ENCODE peak calls at places on chromosomes 11 and 22, in nine cellular contexts. S is spleen, D is cardiac fibroblast, O is cardiac muscle cell, J is tibial artery, Z is HFFc6, F is omental fat pad, N is A549, U is progenitor cell of endocrine pancreas. Y is an unnamed sample.

GRCh38 chr11:57071829-57072228 is 83.1 kb downstream of the OR5AK2 start:
- DNase-seq in S (no peak), D (peak; percentile 87), O (peak; percentile 53), J (no peak), Z (peak; percentile 57), F (no peak), N (no peak), U (no peak), Y (peak; percentile 13)

GRCh38 chr11:3894128-3894731 is 38.8 kb downstream of the STIM1 start:
- DNase-seq in S (peak; percentile 92), D (peak; percentile 65), O (peak; percentile 46), J (no peak), Z (peak; percentile 11), F (no peak), N (no peak), U (no peak), Y (peak; percentile 14)

GRCh38 chr11:12154871-12155668 is 44.7 kb downstream of the MICAL2 start:
- DNase-seq in S (peak; percentile 21), D (no peak), O (no peak), J (peak; percentile 27), Z (no peak), F (no peak), N (no peak), U (no peak), Y (no peak)

GRCh38 chr11:46446343-46446751 is 54.8 kb upstream of the CHRM4 start:
- DNase-seq in S (no peak), D (peak; percentile 73), O (peak; percentile 32), J (no peak), Z (peak; percentile 19), F (no peak), N (no peak), U (no peak), Y (peak; percentile 23)

GRCh38 chr11:100675115-100675650 is 11.9 kb upstream of the ARHGAP42 start:
- DNase-seq in S (no peak), D (no peak), O (no peak), J (no peak), Z (no peak), F (no peak), N (no peak), U (no peak), Y (no peak)

GRCh38 chr22:20130319-20130718 is 1.3 kb upstream of the ZDHHC8 start:
- DNase-seq in S (no peak), D (no peak), O (no peak), J (no peak), Z (no peak), F (no peak), N (no peak), U (no peak), Y (no peak)

GRCh38 chr11:73376803-73377629 is 817 bp downstream of the RELT start:
- DNase-seq in S (peak; percentile 92), D (peak; percentile 84), O (peak; percentile 76), J (peak; percentile 81), Z (peak; percentile 69), F (peak; percentile 69), N (peak; percentile 82), U (peak; percentile 30), Y (peak; percentile 77)

GRCh38 chr11:3153291-3153861 is 11.7 kb downstream of the OSBPL5 start:
- DNase-seq in S (peak; percentile 73), D (peak; percentile 80), O (peak; percentile 90), J (peak; percentile 94), Z (peak; percentile 72), F (no peak), N (no peak), U (no peak), Y (peak; percentile 93)

GRCh38 chr11:28569099-28569498 is 460.9 kb downstream of the METTL15 start:
- DNase-seq in S (no peak), D (no peak), O (no peak), J (no peak), Z (no peak), F (no peak), N (no peak), U (no peak), Y (no peak)

GRCh38 chr11:2150206-2150847 is 10.7 kb downstream of the INS start:
- DNase-seq in S (no peak), D (peak; percentile 78), O (peak; percentile 71), J (no peak), Z (peak; percentile 19), F (no peak), N (peak; percentile 55), U (no peak), Y (peak; percentile 54)

GRCh38 chr11:70244698-70245097 is 25.8 kb upstream of the PPFIA1 start:
- DNase-seq in S (no peak), D (peak; percentile 97), O (peak; percentile 81), J (no peak), Z (peak; percentile 65), F (peak; percentile 35), N (peak; percentile 64), U (no peak), Y (peak; percentile 68)

GRCh38 chr22:23219317-23219716 is 39.0 kb downstream of the BCR start:
- DNase-seq in S (peak; percentile 73), D (no peak), O (no peak), J (no peak), Z (no peak), F (no peak), N (no peak), U (no peak), Y (no peak)

GRCh38 chr11:1920909-1921575 is 1.5 kb downstream of the TNNT3 start:
- DNase-seq in S (peak; percentile 69), D (no peak), O (no peak), J (no peak), Z (no peak), F (no peak), N (no peak), U (no peak), Y (no peak)

GRCh38 chr11:78023426-78023825 is 350 bp upstream of the KCTD14 start:
- DNase-seq in S (no peak), D (no peak), O (no peak), J (no peak), Z (no peak), F (no peak), N (no peak), U (no peak), Y (no peak)
- TF ChIP-seq CTCF in S (no peak), D (no peak), O (no peak), J (no peak), Z (no peak), F (no peak), N (no peak), U (peak; percentile 16), Y (no peak)

DNA sequence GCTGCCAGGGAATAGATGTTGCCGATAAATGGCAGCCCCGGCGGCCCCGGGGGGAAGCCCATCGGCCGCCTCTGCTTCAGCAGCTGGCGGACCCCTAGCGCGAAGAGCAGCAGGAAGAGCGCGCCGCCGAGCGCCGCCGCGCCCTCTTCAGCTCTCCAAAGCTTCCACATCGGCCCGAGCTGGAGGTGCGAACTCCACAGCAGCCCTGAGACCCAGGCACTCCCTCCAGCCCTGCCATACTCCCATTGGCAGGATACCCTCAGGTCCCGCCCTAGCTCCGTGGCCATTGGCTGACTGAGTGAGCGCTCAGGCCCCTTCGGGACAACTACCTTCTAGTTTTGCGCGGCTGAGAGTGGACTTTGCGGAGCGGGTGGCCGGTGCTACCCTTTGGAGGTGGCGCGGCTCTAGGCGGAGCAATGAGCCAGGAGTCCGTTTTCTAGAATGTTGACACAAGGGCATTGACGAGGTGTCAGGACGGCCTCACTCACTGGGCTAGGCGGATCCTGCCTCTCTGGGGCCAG is at the start of gene CYP2R1:
- DNase-seq in S (peak; percentile 97), D (peak; percentile 98), O (peak; percentile 99), J (peak; percentile 97), Z (peak; percentile 93), F (peak; percentile 85), N (peak; percentile 99), U (peak; percentile 86), Y (peak; percentile 98)
- TF ChIP-seq CTCF in S (no peak), D (no peak), O (peak; percentile 9), J (no peak), Z (no peak), F (no peak), N (no peak), U (no peak), Y (no peak)

DNA sequence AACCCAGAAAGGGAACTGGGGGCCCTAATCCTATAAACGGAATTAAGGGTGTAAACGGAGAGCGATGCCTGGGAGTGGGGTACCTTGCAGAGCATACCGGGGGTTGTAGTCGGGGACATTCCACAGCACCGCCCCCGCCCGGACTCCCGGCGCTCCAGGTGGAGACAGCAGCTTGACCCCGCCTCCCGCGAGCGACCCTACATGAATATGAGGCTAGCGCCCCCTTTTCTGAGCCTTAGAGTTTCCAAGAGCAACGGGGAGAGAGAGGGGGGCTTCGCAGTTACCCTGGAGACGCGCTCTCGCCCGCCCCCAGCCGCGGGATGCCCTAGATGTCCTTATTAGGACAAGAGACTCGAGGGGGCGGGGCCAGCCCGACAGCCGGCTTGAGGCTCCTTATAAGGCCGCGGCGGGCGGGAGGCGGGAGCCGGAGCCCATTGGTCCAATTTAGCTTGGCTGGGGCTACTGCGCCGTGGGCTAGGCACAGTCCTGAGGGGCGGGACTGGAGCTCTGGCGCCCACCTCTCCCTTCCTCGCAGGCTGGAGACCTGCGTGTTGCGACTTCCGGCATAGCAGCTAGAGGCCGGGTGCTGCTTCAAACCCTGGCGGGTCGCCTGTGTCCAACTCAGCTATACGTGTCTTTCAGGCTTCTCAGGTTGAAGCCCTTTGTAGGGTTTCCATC is 960 bp upstream of the MUS81 start:
- DNase-seq in S (peak; percentile 100), D (peak; percentile 99), O (peak; percentile 100), J (peak; percentile 100), Z (peak; percentile 93), F (peak; percentile 96), N (peak; percentile 97), U (peak; percentile 96), Y (peak; percentile 99)
- TF ChIP-seq CTCF in S (no peak), D (peak; percentile 13), O (peak; percentile 24), J (peak; percentile 14), Z (peak; percentile 62), F (no peak), N (no peak), U (peak; percentile 35), Y (no peak)

DNA sequence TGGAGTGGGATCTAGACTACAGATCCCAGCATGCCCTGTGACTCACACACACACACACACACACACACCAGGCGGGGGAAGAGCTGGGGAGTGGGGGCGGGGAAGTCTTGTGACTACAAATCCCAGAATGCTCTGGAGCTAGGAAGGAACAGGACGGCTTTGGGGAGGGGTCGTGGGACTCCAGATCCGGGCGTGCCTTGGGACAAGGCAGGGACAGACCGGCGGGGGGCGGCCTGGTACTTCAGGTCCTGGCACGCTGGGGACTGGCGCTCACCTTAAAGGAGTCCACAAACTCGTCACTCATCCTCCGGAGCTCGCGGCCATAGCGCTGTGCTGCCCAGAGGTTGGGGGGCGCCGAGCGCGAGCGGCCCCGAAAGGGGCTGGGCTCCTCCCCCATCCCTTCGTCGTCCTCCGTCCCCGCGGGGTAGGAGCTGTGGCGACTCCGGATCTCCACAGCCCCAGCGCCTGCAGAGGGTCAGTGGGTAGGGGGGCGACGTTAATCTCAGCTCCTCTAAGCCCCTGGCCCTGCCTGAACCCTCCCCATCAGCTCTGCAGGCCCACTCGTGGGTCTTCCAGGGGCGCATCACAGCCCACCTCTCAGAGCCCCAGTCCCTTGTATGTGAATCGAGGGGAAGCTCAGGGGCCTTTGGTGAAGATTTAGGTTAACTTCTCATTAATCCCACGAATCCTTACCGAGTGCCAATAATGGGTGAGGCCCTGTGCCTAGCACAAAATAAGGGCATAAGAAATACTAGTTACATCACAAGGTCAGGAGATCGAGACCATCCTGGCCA is 12.9 kb downstream of the BAD start:
- DNase-seq in S (peak; percentile 95), D (peak; percentile 93), O (peak; percentile 97), J (peak; percentile 97), Z (no peak), F (peak; percentile 86), N (peak; percentile 44), U (peak; percentile 77), Y (peak; percentile 96)
- TF ChIP-seq CTCF in S (no peak), D (no peak), O (peak; percentile 5), J (no peak), Z (peak; percentile 22), F (no peak), N (peak; percentile 20), U (peak; percentile 37), Y (peak; percentile 8)

GRCh38 chr11:98967005-98967404 is 53.7 kb upstream of the CNTN5 start:
- DNase-seq in S (no peak), D (no peak), O (no peak), J (no peak), Z (no peak), F (no peak), N (no peak), U (no peak), Y (no peak)
- TF ChIP-seq CTCF in S (no peak), D (no peak), O (no peak), J (no peak), Z (no peak), F (no peak), N (no peak), U (no peak), Y (no peak)

Y was measured in fibroblast of lung.